ENCODE peak calls at places on chromosomes 11 and 22, in four cellular contexts. Z, R, J and H are unnamed samples.

GRCh38 chr22:47102648-47103047 is 340.2 kb downstream of the TBC1D22A start:
- DNase-seq in R (no peak), J (no peak), Z (no peak), H (no peak)

GRCh38 chr11:33942954-33943353 is 51.1 kb upstream of the LMO2 start:
- DNase-seq in J (peak; percentile 78), R (peak; percentile 73), Z (no peak), H (peak; percentile 37)

GRCh38 chr11:35006389-35007128 is 90.1 kb downstream of the PDHX start:
- DNase-seq in R (peak; percentile 27), J (no peak), Z (no peak), H (peak; percentile 76)

GRCh38 chr11:116697011-116697410 is 75.8 kb downstream of the BUD13 start:
- DNase-seq in J (no peak), Z (no peak), R (no peak), H (no peak)

GRCh38 chr11:120121914-120122473 is 15.9 kb downstream of the TRIM29 start:
- DNase-seq in J (no peak), Z (no peak), R (no peak), H (no peak)

GRCh38 chr22:39478461-39478860 is 21.6 kb downstream of the MGAT3 start:
- DNase-seq in Z (no peak), J (no peak), R (no peak), H (no peak)

GRCh38 chr11:69820441-69820840 is 1.2 kb upstream of the FGF3 start:
- DNase-seq in R (no peak), Z (no peak), J (no peak), H (no peak)

GRCh38 chr22:40407831-40408717 is 37.7 kb downstream of the SGSM3 start:
- DNase-seq in Z (no peak), J (no peak), R (no peak), H (no peak)

GRCh38 chr22:44357296-44357961 is 44.7 kb upstream of the SHISAL1 start:
- DNase-seq in Z (no peak), J (no peak), R (no peak), H (no peak)

GRCh38 chr11:43687120-43687791 is 6.7 kb downstream of the HSD17B12 start:
- DNase-seq in R (no peak), J (peak; percentile 54), Z (no peak), H (no peak)

GRCh38 chr11:12154871-12155668 is 44.7 kb downstream of the MICAL2 start:
- DNase-seq in Z (no peak), J (no peak), R (no peak), H (no peak)

GRCh38 chr22:22348127-22348814 is 103.7 kb downstream of the VPREB1 start:
- DNase-seq in R (no peak), J (no peak), Z (no peak), H (no peak)

GRCh38 chr22:17159504-17159951 is 451 bp upstream of the HDHD5 start:
- DNase-seq in R (peak; percentile 13), J (peak; percentile 22), Z (peak; percentile 69), H (no peak)

GRCh38 chr11:105610796-105611361 is 1.0 kb downstream of the GRIA4 start:
- DNase-seq in J (no peak), R (no peak), Z (no peak), H (no peak)

GRCh38 chr11:26187639-26188038 is 144.3 kb upstream of the ANO3 start:
- DNase-seq in J (no peak), R (no peak), Z (no peak), H (no peak)

GRCh38 chr11:26947904-26948639 is 45.8 kb upstream of the FIBIN start:
- DNase-seq in R (no peak), J (peak; percentile 41), Z (no peak), H (no peak)

GRCh38 chr22:22955866-22956535 is 68.4 kb downstream of the IGLL5 start:
- DNase-seq in Z (no peak), R (peak; percentile 63), J (no peak), H (no peak)

GRCh38 chr22:46828323-46829139 is 66.1 kb downstream of the TBC1D22A start:
- DNase-seq in R (no peak), J (no peak), Z (no peak), H (no peak)

GRCh38 chr11:45030778-45031177 is 80.1 kb upstream of the TP53I11 start:
- DNase-seq in R (no peak), J (no peak), Z (no peak), H (no peak)

GRCh38 chr11:69301491-69302401 is 7.8 kb downstream of the MYEOV start:
- DNase-seq in J (peak; percentile 71), Z (no peak), R (no peak), H (no peak)

GRCh38 chr22:47173535-47174021 is 411.1 kb downstream of the TBC1D22A start:
- DNase-seq in J (no peak), R (no peak), Z (no peak), H (peak; percentile 1)

GRCh38 chr11:83715927-83716525 is 429.9 kb upstream of the CCDC90B start:
- DNase-seq in J (no peak), R (no peak), Z (no peak), H (no peak)

GRCh38 chr11:33530824-33531223 is 169.8 kb downstream of the C11orf91 start:
- DNase-seq in Z (no peak), R (no peak), J (peak; percentile 53), H (no peak)

GRCh38 chr11:75103380-75104026 is 6.8 kb upstream of the OR2AT4 start:
- DNase-seq in Z (no peak), R (no peak), J (peak; percentile 16), H (peak; percentile 39)